ENCODE peak calls at places on chromosomes 12 and 14, in four cellular contexts. One of them, this sample, is unnamed.

GRCh38 chr14:47674148-47674545 is 1.3 kb downstream of the MDGA2 start:
- DNase-seq in HepG2: no peak
- DNase-seq in SK-N-SH: peak
- DNase-seq in H1: no peak
- DNase-seq in this sample: no peak

GRCh38 chr12:80205960-80206359 is 106.6 kb downstream of the OTOGL start:
- DNase-seq in H1: no peak
- DNase-seq in HepG2: no peak
- DNase-seq in SK-N-SH: no peak
- DNase-seq in this sample: no peak

GRCh38 chr12:110234197-110235154 is 46.6 kb upstream of the ATP2A2 start:
- DNase-seq in SK-N-SH: no peak
- DNase-seq in H1: no peak
- DNase-seq in HepG2: no peak
- DNase-seq in this sample: no peak

GRCh38 chr12:124289634-124290600 is 5.0 kb upstream of the RFLNA start:
- DNase-seq in HepG2: no peak
- DNase-seq in SK-N-SH: peak
- DNase-seq in H1: no peak
- DNase-seq in this sample: no peak

GRCh38 chr14:63896278-63896720 is 43.5 kb downstream of the SYNE2 start:
- DNase-seq in HepG2: peak
- DNase-seq in H1: no peak
- DNase-seq in SK-N-SH: peak
- DNase-seq in this sample: no peak

GRCh38 chr12:22360772-22361171 is 26.3 kb upstream of the ST8SIA1 start:
- DNase-seq in SK-N-SH: no peak
- DNase-seq in H1: no peak
- DNase-seq in HepG2: no peak
- DNase-seq in this sample: no peak

GRCh38 chr14:100442473-100443260 is 119.5 kb downstream of the SLC25A47 start:
- DNase-seq in HepG2: no peak
- DNase-seq in SK-N-SH: peak
- DNase-seq in H1: no peak
- DNase-seq in this sample: no peak

GRCh38 chr14:100586520-100587247 is 533 bp downstream of the BEGAIN start:
- DNase-seq in H1: no peak
- DNase-seq in HepG2: no peak
- DNase-seq in SK-N-SH: peak
- DNase-seq in this sample: peak

GRCh38 chr14:101587403-101587998 is 26.2 kb downstream of the DIO3 start:
- DNase-seq in HepG2: no peak
- DNase-seq in SK-N-SH: no peak
- DNase-seq in H1: no peak
- DNase-seq in this sample: no peak

GRCh38 chr12:3325736-3326135 is 165.3 kb upstream of the PRMT8 start:
- DNase-seq in HepG2: no peak
- DNase-seq in H1: no peak
- DNase-seq in SK-N-SH: no peak
- DNase-seq in this sample: no peak

GRCh38 chr12:89187507-89187906 is 164.8 kb downstream of the DUSP6 start:
- DNase-seq in HepG2: no peak
- DNase-seq in SK-N-SH: no peak
- DNase-seq in H1: no peak
- DNase-seq in this sample: no peak

GRCh38 chr12:104513681-104514080 is 56.9 kb downstream of the CHST11 start:
- DNase-seq in SK-N-SH: no peak
- DNase-seq in HepG2: no peak
- DNase-seq in H1: no peak
- DNase-seq in this sample: no peak

GRCh38 chr14:68401855-68402254 is 391.0 kb downstream of the ZFP36L1 start:
- DNase-seq in HepG2: no peak
- DNase-seq in H1: no peak
- DNase-seq in SK-N-SH: no peak
- DNase-seq in this sample: no peak

GRCh38 chr14:84375235-84375634 is 1154.7 kb upstream of the FLRT2 start:
- DNase-seq in HepG2: no peak
- DNase-seq in H1: no peak
- DNase-seq in SK-N-SH: no peak
- DNase-seq in this sample: no peak

GRCh38 chr12:118035194-118036041 is 18.9 kb downstream of the RFC5 start:
- DNase-seq in H1: no peak
- DNase-seq in SK-N-SH: peak
- DNase-seq in HepG2: no peak
- DNase-seq in this sample: no peak

GRCh38 chr12:88325828-88326214 is 183.7 kb downstream of the TMTC3 start:
- DNase-seq in H1: no peak
- DNase-seq in HepG2: no peak
- DNase-seq in SK-N-SH: no peak
- DNase-seq in this sample: no peak

GRCh38 chr14:29926228-29926627 is 1.4 kb downstream of the PRKD1 start:
- DNase-seq in H1: no peak
- DNase-seq in HepG2: no peak
- DNase-seq in SK-N-SH: no peak
- DNase-seq in this sample: no peak
- TF ChIP-seq JUND in H1: no peak
- TF ChIP-seq JUND in HepG2: no peak
- TF ChIP-seq JUND in SK-N-SH: no peak
- TF ChIP-seq JUND in this sample: no peak

DNA sequence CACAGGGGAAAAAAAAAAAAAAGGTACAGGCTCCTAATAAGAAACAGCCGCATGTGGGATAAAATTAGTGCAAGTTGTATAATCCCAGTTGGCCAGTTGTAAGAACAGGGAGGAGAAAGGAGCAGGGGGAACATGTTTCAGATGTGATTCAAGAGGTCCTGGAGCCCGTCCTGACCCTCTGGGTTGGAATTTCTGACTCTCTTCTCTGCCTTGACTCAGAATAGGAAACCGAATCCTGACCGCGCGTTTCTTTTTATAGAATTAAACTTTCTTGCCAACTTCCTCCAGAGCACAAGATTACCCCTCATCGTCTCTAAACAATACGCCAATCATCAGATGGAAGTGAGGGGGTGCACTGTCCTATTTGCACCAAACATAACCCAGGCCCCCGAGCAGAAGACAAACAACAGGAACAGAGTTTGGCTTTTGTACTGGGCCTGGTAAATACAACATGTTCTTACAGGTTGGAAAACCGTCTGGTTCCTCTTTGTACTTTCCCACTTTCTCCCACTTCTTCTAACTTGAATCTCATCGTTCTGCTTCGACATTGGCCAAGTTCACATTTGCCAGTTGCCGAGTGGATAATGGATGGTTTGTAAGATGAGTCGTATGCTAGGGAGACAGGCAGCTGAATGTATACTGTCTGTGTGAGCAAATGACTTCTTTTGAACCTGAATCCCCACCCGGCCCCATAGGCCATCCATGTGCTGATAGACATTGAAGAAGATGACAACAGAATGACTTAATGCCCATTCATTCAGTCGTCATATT is 42.5 kb upstream of the MED13L start:
- DNase-seq in SK-N-SH: peak
- DNase-seq in HepG2: no peak
- DNase-seq in H1: no peak
- DNase-seq in this sample: no peak
- TF ChIP-seq JUND in SK-N-SH: peak
- TF ChIP-seq JUND in HepG2: no peak
- TF ChIP-seq JUND in H1: no peak
- TF ChIP-seq JUND in this sample: no peak

GRCh38 chr12:50563434-50563787 is 58.6 kb downstream of the DIP2B start:
- DNase-seq in HepG2: no peak
- DNase-seq in SK-N-SH: no peak
- DNase-seq in H1: no peak
- DNase-seq in this sample: no peak

GRCh38 chr12:50564948-50565297 is 60.1 kb downstream of the DIP2B start:
- DNase-seq in SK-N-SH: no peak
- DNase-seq in HepG2: no peak
- DNase-seq in H1: no peak
- DNase-seq in this sample: no peak

GRCh38 chr12:50566066-50566465 is 61.3 kb downstream of the DIP2B start:
- DNase-seq in SK-N-SH: no peak
- DNase-seq in H1: no peak
- DNase-seq in HepG2: no peak
- DNase-seq in this sample: no peak

GRCh38 chr12:50564240-50564947 is 59.6 kb downstream of the DIP2B start:
- DNase-seq in SK-N-SH: no peak
- DNase-seq in H1: no peak
- DNase-seq in HepG2: no peak
- DNase-seq in this sample: no peak

DNA sequence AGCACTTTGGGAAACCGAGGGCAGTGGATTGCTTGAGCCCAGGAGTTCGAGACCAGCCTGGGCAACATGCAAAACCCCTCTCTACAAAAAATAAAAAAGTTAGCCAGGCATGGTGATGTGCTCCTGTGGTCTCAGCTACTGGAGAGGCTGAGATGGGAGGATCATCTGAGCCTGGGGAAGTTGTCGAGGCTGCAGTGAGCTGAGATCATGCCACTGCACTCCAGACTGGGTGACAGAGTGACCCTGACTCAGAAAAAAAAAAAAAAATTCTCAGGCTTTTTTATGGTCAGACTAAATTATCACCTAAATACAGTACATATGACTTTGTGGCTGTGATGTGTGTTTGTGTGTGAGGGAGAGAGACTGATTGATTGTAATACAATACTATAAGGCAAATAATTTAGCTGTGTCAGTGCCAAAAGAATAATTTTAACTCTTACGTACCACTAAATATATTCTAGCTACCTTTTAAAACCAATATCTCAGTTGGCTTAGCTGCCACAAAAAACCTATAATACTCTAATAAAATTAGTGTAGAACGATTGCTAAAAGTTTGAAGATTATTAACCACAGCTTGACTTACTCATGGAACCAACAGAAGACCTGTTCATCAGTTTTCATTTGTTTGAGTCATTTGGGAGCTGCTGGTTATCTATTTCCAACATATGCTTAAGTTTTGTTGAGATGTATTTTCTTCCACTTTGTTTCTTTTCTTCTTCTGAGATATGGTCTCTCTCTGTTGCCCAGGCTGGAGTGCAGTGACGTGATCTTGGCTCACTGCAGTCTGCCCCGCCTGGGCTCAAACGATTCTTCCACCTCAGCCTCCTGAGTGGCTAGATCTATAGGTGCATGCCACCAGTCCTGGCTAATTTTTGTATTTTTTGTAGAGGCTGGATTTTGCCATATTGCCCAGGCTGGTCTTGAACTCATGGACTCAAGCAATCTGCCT is 58.0 kb downstream of the DIP2B start:
- DNase-seq in SK-N-SH: no peak
- DNase-seq in H1: no peak
- DNase-seq in HepG2: no peak
- DNase-seq in this sample: no peak
- TF ChIP-seq JUND in SK-N-SH: no peak
- TF ChIP-seq JUND in H1: no peak
- TF ChIP-seq JUND in HepG2: no peak
- TF ChIP-seq JUND in this sample: no peak

GRCh38 chr14:67371247-67372148 is 11.4 kb downstream of the EIF2S1 start:
- DNase-seq in SK-N-SH: no peak
- DNase-seq in H1: no peak
- DNase-seq in HepG2: no peak
- DNase-seq in this sample: no peak
- TF ChIP-seq JUND in SK-N-SH: no peak
- TF ChIP-seq JUND in H1: no peak
- TF ChIP-seq JUND in HepG2: no peak
- TF ChIP-seq JUND in this sample: no peak

DNA sequence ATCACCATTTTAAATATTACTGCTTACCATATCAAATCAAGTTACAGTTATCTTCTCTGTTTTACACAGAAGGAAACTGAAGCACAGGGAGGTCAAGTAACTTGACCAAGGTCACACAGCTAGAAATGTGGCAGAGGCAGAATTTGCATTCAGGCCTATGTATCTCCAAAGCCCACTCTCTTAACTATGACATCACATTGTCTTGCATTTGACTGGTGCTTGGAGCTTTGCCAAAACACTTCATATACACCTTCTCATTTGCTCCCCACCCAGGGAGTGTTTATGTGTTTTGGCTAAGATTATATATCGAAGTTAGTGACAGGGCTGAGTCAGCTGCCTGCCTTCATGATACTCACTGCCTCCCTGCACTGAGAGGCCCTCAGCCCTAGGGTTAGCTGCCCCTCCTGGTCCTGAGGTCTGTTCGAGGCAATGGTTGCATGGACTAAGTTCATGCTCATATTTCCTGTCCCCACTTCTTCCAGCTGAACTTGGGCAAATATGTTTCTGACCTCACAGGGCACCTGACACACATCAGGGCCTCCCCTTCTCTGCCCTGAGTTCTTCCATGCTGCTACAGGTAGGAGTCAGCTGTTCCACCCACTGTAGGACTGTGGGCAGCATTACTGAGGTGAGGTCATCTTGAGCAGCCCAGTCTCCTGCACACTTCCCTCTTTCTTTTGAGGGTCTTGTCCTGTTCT is 1.8 kb downstream of the GALNT6 start:
- DNase-seq in HepG2: no peak
- DNase-seq in SK-N-SH: no peak
- DNase-seq in H1: no peak
- DNase-seq in this sample: no peak
- TF ChIP-seq JUND in HepG2: no peak
- TF ChIP-seq JUND in SK-N-SH: no peak
- TF ChIP-seq JUND in H1: no peak
- TF ChIP-seq JUND in this sample: no peak

DNA sequence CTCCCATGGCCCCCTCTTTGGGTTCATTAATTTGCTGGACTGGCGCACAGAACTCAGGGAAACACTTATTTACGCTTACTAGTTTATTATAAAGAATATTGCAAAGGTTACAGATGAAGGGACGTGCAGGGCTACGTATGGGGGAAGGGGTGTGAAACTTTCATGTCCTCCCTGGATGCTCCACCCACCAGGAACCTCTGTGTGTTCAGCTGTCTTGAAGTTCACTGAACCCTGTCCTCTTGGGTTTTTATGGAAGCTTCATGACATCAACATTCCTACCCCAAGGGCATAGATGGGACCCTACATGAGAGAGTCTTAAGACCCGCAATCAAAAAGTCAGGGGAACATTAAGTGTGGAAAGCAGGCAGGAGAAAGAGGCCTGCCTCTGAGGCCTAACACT is 58.1 kb downstream of the ADIPOR2 start:
- DNase-seq in H1: no peak
- DNase-seq in HepG2: peak
- DNase-seq in SK-N-SH: no peak
- DNase-seq in this sample: no peak
- TF ChIP-seq JUND in H1: no peak
- TF ChIP-seq JUND in HepG2: no peak
- TF ChIP-seq JUND in SK-N-SH: no peak
- TF ChIP-seq JUND in this sample: no peak